ENCODE peak calls at places on chromosomes 5 and 9, in eight cellular contexts. Q is A673; J is CD8-positive, alpha-beta T cell; B is heart left ventricle; L is left ventricle myocardium inferior; F is lower lobe of right lung; V is mucosa of descending colon; C is H1. W is an unnamed sample.

GRCh38 chr5:95471922-95472321 is 80.8 kb downstream of the FAM81B start:
- DNase-seq in Q (peak; percentile 9), J (no peak), B (no peak), L (no peak), F (no peak), V (no peak), C (no peak), W (no peak)

GRCh38 chr9:73869261-73869660 is 627.9 kb upstream of the RORB start:
- DNase-seq in Q (peak; percentile 59), J (no peak), B (no peak), L (no peak), F (no peak), V (peak; percentile 1), C (no peak), W (no peak)

GRCh38 chr5:35046754-35047153 is 995 bp downstream of the AGXT2 start:
- DNase-seq in Q (no peak), J (no peak), B (no peak), L (no peak), F (no peak), V (no peak), C (no peak), W (no peak)

GRCh38 chr9:100268271-100268670 is 84.5 kb downstream of the TEX10 start:
- DNase-seq in Q (no peak), J (no peak), B (no peak), L (no peak), F (no peak), V (no peak), C (no peak), W (no peak)

GRCh38 chr5:84069608-84070179 is 315.0 kb downstream of the EDIL3 start:
- DNase-seq in Q (no peak), J (no peak), B (no peak), L (no peak), F (no peak), V (no peak), C (no peak), W (no peak)

GRCh38 chr5:33827335-33827734 is 64.5 kb downstream of the ADAMTS12 start:
- DNase-seq in Q (no peak), J (no peak), B (no peak), L (no peak), F (no peak), V (no peak), C (no peak), W (no peak)

GRCh38 chr9:86642721-86643120 is 288.5 kb upstream of the TUT7 start:
- DNase-seq in Q (peak; percentile 88), J (no peak), B (no peak), L (no peak), F (no peak), V (no peak), C (no peak), W (no peak)

GRCh38 chr5:1380011-1380817 is 35.3 kb upstream of the CLPTM1L start:
- DNase-seq in Q (no peak), J (peak; percentile 21), B (no peak), L (peak; percentile 38), F (peak; percentile 85), V (peak; percentile 45), C (no peak), W (peak; percentile 90)

GRCh38 chr9:135065804-135066203 is 21.7 kb upstream of the OLFM1 start:
- DNase-seq in Q (no peak), J (no peak), B (no peak), L (no peak), F (no peak), V (no peak), C (no peak), W (no peak)

GRCh38 chr5:152560508-152561137 is 155.5 kb upstream of the NMUR2 start:
- DNase-seq in Q (peak; percentile 63), J (no peak), B (peak; percentile 51), L (peak; percentile 68), F (no peak), V (peak; percentile 77), C (peak; percentile 41), W (peak; percentile 55)

DNA sequence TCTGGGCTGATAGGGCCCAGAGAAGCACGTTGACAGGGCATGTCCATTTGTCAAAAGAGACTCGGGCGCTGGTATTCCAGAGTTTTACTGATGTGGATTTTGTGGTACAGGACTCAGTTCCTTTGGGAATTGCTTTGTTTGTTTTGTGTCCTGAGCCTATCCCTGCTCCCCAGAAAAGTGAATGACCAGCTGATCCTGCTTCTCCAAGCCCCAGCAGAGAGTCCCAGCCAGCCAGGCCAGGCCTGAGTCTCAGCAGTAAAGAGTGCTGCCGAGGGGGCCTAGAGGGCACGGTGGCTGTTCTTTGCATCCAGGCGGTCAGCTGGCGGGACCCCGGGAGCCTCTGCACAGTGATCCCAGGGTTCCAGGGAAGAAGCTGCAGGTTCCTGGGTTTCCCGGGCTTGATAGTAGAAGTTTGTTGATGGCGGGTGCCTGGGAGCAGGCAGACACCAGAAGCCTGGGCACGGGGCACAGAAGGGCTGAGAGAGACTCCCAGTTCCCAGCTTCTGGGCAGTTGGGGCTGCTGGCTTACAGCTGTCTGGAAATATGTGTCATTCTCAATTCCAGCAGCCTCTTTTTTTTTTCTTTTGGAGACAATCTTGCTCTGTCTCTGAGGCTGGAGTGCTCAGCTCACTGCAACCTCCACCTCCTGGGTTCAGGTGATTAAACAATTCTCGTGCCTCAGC is 8.7 kb downstream of the PRDM12 start:
- DNase-seq in Q (no peak), J (no peak), B (no peak), L (no peak), F (no peak), V (no peak), C (no peak), W (no peak)
- H3K36me3 ChIP-seq in Q (no peaks in the 10 kb centered on the region), J (no peaks in the 10 kb centered on the region), B (no peaks in the 10 kb centered on the region), L (no peaks in the 10 kb centered on the region), F (no peaks in the 10 kb centered on the region), V (no peaks in the 10 kb centered on the region), C (no peaks in the 10 kb centered on the region), W (no peaks in the 10 kb centered on the region)

DNA sequence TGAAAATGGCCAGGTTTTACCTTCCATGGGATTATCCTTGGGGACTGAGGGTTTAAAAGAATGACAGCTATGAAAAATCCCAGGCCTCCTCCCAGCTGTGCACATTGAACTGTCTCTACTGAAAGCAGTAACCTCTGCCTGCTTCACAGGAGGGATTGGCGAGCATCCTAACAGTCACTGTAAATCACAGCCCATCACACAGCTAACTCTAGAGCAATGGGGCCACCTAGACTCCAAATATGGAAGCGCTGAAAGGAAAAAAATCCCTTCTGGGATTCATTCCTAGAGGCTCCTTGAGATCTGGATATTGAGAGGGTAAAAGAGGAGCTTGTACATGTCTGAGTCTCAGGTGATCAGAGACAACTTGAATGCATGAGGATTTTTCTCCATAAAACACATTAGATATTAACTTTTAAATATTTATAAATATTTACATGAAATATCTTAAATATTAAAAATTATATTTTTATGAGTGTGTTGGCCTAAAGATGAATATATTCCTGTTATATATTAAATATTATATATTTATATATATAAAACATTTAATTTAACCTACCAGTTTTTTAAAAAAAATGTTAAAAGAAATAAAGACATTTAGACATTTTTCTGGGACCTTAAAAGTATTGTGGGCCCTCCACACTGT is 133.8 kb upstream of the SLC24A2 start:
- DNase-seq in Q (peak; percentile 70), J (no peak), B (peak; percentile 27), L (no peak), F (no peak), V (no peak), C (peak; percentile 34), W (no peak)
- TF ChIP-seq CTCF in Q (peak; percentile 51), J (no peak), B (no peak), L (peak; percentile 26), F (peak; percentile 11), V (no peak), C (peak; percentile 81), W (no peak)

GRCh38 chr5:75047356-75047755 is 5.0 kb downstream of the GCNT4 start:
- DNase-seq in Q (no peak), J (no peak), B (no peak), L (no peak), F (no peak), V (no peak), C (no peak), W (no peak)
- H3K4me1 ChIP-seq in Q (peaks cover 6% of the 10 kb centered on the region), J (peaks cover 53% of the 10 kb centered on the region), B (peaks cover 14% of the 10 kb centered on the region), L (peaks cover 19% of the 10 kb centered on the region), F (peaks cover 23% of the 10 kb centered on the region), V (peaks cover 12% of the 10 kb centered on the region), C (peaks cover 17% of the 10 kb centered on the region), W (peaks cover 9% of the 10 kb centered on the region)

GRCh38 chr9:11233693-11234092 is 620.9 kb upstream of the PTPRD start:
- DNase-seq in Q (no peak), J (no peak), B (no peak), L (no peak), F (no peak), V (no peak), C (no peak), W (no peak)

DNA sequence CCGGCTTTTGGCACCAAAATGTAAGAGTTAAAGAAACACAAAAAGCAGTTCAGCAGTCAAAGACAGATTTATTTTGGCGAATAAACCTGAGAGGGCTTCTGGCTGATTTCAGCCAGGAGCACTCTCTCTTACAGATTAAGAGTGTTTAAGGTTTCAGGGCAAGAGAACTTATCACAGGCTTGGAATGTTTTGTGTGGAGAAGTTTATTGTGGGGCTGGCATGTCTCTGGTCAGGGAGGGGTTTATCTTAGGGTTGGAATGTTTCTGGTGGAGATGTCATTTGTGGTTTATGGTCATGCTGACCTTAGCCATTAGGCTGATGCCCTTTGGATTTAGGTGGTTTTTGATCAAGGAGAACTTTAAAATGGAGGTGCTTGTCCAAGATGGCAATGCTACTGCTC is 622.3 kb upstream of the PTPRD start:
- DNase-seq in Q (no peak), J (no peak), B (no peak), L (no peak), F (no peak), V (no peak), C (no peak), W (no peak)
- H3K36me3 ChIP-seq in Q (no peaks in the 10 kb centered on the region), J (no peaks in the 10 kb centered on the region), B (no peaks in the 10 kb centered on the region), L (no peaks in the 10 kb centered on the region), F (no peaks in the 10 kb centered on the region), V (no peaks in the 10 kb centered on the region), C (no peaks in the 10 kb centered on the region), W (no peaks in the 10 kb centered on the region)

GRCh38 chr9:37407468-37407867 is 15.0 kb upstream of the GRHPR start:
- DNase-seq in Q (no peak), J (no peak), B (no peak), L (no peak), F (no peak), V (no peak), C (no peak), W (no peak)
- TF ChIP-seq CTCF in Q (peak; percentile 43), J (peak; percentile 21), B (no peak), L (no peak), F (no peak), V (no peak), C (peak; percentile 42), W (no peak)

GRCh38 chr5:151142933-151143332 is 14.6 kb downstream of the ANXA6 start:
- DNase-seq in Q (no peak), J (no peak), B (no peak), L (no peak), F (no peak), V (no peak), C (no peak), W (no peak)
- H3K4me1 ChIP-seq in Q (no peaks in the 10 kb centered on the region), J (peaks cover 98% of the 10 kb centered on the region), B (peaks cover 74% of the 10 kb centered on the region), L (peaks cover 79% of the 10 kb centered on the region), F (peaks cover 35% of the 10 kb centered on the region), V (peaks cover 18% of the 10 kb centered on the region), C (peaks cover 12% of the 10 kb centered on the region), W (no peaks in the 10 kb centered on the region)

DNA sequence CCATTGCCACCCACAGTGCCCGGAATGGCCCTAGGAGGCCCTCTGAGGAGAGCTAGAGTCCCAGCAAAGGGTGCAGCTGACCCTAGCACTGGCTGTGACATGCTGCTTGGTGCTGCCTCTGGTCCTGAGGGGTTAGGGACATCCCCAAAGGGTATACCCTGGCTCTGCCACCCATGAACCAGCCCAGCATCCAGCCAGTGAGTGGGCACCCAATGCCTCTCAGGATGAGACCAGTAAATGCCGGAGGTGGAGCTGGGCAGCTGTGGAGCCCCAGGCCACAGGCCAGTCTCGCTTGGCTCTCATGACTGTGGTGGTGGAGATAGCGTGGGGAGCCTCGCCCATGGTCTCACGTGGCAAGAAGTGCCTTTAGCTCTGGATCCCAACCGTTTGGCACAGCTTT is 3.7 kb upstream of the CEL start:
- DNase-seq in Q (no peak), J (no peak), B (no peak), L (no peak), F (peak; percentile 20), V (no peak), C (no peak), W (no peak)
- H3K36me3 ChIP-seq in Q (peaks cover 37% of the 10 kb centered on the region), J (peaks cover 5% of the 10 kb centered on the region), B (peaks cover 47% of the 10 kb centered on the region), L (peaks cover 47% of the 10 kb centered on the region), F (peaks cover 56% of the 10 kb centered on the region), V (peaks cover 19% of the 10 kb centered on the region), C (peaks cover 27% of the 10 kb centered on the region), W (no peaks in the 10 kb centered on the region)